ENCODE peak calls at places on chromosome 6, in seven cellular contexts. S, Y, A, N, Q, R and L are unnamed samples.
A peak's percentile ranks its signal among the peaks of the same experiment; 100 is the strongest.

GRCh38 chr6:55729665-55730064 is 145.7 kb downstream of the BMP5 start:
- DNase-seq in S (no peak), Y (no peak), A (no peak), N (no peak), Q (no peak), R (no peak), L (no peak)

GRCh38 chr6:155314773-155315515 is 660 bp upstream of the TFB1M start:
- DNase-seq in S (peak; percentile 83), Y (no peak), A (no peak), N (peak; percentile 93), Q (no peak), R (peak; percentile 94), L (peak; percentile 25)

GRCh38 chr6:408599-409102 is 17.1 kb downstream of the IRF4 start:
- DNase-seq in S (peak; percentile 62), Y (peak; percentile 63), A (no peak), N (peak; percentile 11), Q (no peak), R (peak; percentile 46), L (no peak)

GRCh38 chr6:21665101-21665435 is 71.5 kb downstream of the SOX4 start:
- DNase-seq in S (no peak), Y (no peak), A (no peak), N (no peak), Q (no peak), R (no peak), L (no peak)

GRCh38 chr6:130788954-130789353 is 38.3 kb upstream of the SMLR1 start:
- DNase-seq in S (no peak), Y (no peak), A (no peak), N (no peak), Q (no peak), R (no peak), L (no peak)

GRCh38 chr6:152087096-152087495 is 279.6 kb downstream of the ESR1 start:
- DNase-seq in S (no peak), Y (no peak), A (no peak), N (no peak), Q (no peak), R (no peak), L (no peak)

GRCh38 chr6:42090819-42091717 is 40.7 kb downstream of the TAF8 start:
- DNase-seq in S (no peak), Y (no peak), A (no peak), N (no peak), Q (no peak), R (no peak), L (no peak)

GRCh38 chr6:97411610-97412009 is 128.6 kb upstream of the MMS22L start:
- DNase-seq in S (no peak), Y (no peak), A (no peak), N (no peak), Q (no peak), R (no peak), L (no peak)

GRCh38 chr6:17580518-17581048 is 19.5 kb upstream of the FAM8A1 start:
- DNase-seq in S (no peak), Y (peak; percentile 84), A (no peak), N (no peak), Q (no peak), R (peak; percentile 44), L (no peak)

GRCh38 chr6:33983109-33983475 is 162.8 kb downstream of the GRM4 start:
- DNase-seq in S (peak; percentile 53), Y (peak; percentile 54), A (no peak), N (peak; percentile 73), Q (no peak), R (no peak), L (no peak)

GRCh38 chr6:130587778-130588520 is 222.1 kb downstream of the TMEM200A start:
- DNase-seq in S (no peak), Y (no peak), A (no peak), N (no peak), Q (no peak), R (peak; percentile 60), L (no peak)

GRCh38 chr6:26223213-26223612 is 136.0 kb downstream of the HFE start:
- DNase-seq in S (no peak), Y (no peak), A (no peak), N (no peak), Q (no peak), R (peak; percentile 30), L (no peak)

GRCh38 chr6:1904898-1905297 is 295.2 kb downstream of the FOXC1 start:
- DNase-seq in S (no peak), Y (no peak), A (no peak), N (no peak), Q (no peak), R (no peak), L (no peak)

GRCh38 chr6:88361298-88361697 is 195.2 kb upstream of the CNR1 start:
- DNase-seq in S (no peak), Y (no peak), A (no peak), N (no peak), Q (no peak), R (no peak), L (no peak)

GRCh38 chr6:6851059-6851658 is 256.6 kb upstream of the RREB1 start:
- DNase-seq in S (peak; percentile 79), Y (peak; percentile 25), A (no peak), N (peak; percentile 87), Q (no peak), R (peak; percentile 96), L (no peak)

GRCh38 chr6:7204726-7205125 is 97.0 kb downstream of the RREB1 start:
- DNase-seq in S (no peak), Y (no peak), A (no peak), N (no peak), Q (no peak), R (peak; percentile 10), L (no peak)

GRCh38 chr6:41093729-41094128 is 21.0 kb downstream of the NFYA start:
- DNase-seq in S (no peak), Y (no peak), A (no peak), N (no peak), Q (no peak), R (no peak), L (no peak)

GRCh38 chr6:25706314-25707014 is 48.1 kb upstream of the SLC17A4 start:
- DNase-seq in S (peak; percentile 62), Y (no peak), A (no peak), N (peak; percentile 27), Q (no peak), R (peak; percentile 54), L (no peak)

GRCh38 chr6:148735996-148736395 is 10.8 kb upstream of the UST start:
- DNase-seq in S (no peak), Y (no peak), A (no peak), N (no peak), Q (no peak), R (no peak), L (no peak)

GRCh38 chr6:35294308-35294945 is 3.2 kb upstream of the DEF6 start:
- DNase-seq in S (no peak), Y (peak; percentile 66), A (no peak), N (peak; percentile 14), Q (no peak), R (peak; percentile 48), L (peak; percentile 44)

GRCh38 chr6:47407295-47408281 is 70.0 kb upstream of the CD2AP start:
- DNase-seq in S (no peak), Y (no peak), A (no peak), N (no peak), Q (no peak), R (peak; percentile 7), L (no peak)

GRCh38 chr6:42449917-42450313 is 1.8 kb downstream of the TRERF1 start:
- DNase-seq in S (no peak), Y (peak; percentile 38), A (no peak), N (no peak), Q (no peak), R (no peak), L (no peak)

GRCh38 chr6:75272145-75272840 is 12.3 kb downstream of the TMEM30A start:
- DNase-seq in S (no peak), Y (no peak), A (no peak), N (no peak), Q (no peak), R (peak; percentile 44), L (no peak)

GRCh38 chr6:36289281-36290018 is 19.6 kb downstream of the PNPLA1 start:
- DNase-seq in S (no peak), Y (peak; percentile 74), A (no peak), N (no peak), Q (no peak), R (no peak), L (no peak)